ENCODE peak calls at places on chromosome 14, in six cellular contexts. One of them, this sample, is unnamed.

GRCh38 chr14:92759679-92760523 is 11.5 kb upstream of the LGMN start:
- DNase-seq in endothelial cell of umbilical vein: no peak
- DNase-seq in G401: no peak
- DNase-seq in COLO829: no peak
- DNase-seq in EH: no peak
- DNase-seq in H9: no peak
- DNase-seq in this sample: no peak

GRCh38 chr14:31961881-31962280 is 115.2 kb upstream of the ARHGAP5 start:
- DNase-seq in endothelial cell of umbilical vein: no peak
- DNase-seq in G401: no peak
- DNase-seq in COLO829: no peak
- DNase-seq in EH: no peak
- DNase-seq in H9: no peak
- DNase-seq in this sample: no peak

GRCh38 chr14:52663850-52664249 is 31.5 kb downstream of the ERO1A start:
- DNase-seq in endothelial cell of umbilical vein: no peak
- DNase-seq in G401: no peak
- DNase-seq in COLO829: no peak
- DNase-seq in EH: no peak
- DNase-seq in H9: no peak
- DNase-seq in this sample: no peak

GRCh38 chr14:100822007-100822406 is 3.9 kb upstream of the MEG3 start:
- DNase-seq in endothelial cell of umbilical vein: no peak
- DNase-seq in G401: no peak
- DNase-seq in COLO829: no peak
- DNase-seq in EH: no peak
- DNase-seq in H9: no peak
- DNase-seq in this sample: no peak

GRCh38 chr14:68274722-68275121 is 455.1 kb downstream of the RAD51B start:
- DNase-seq in endothelial cell of umbilical vein: no peak
- DNase-seq in G401: no peak
- DNase-seq in COLO829: no peak
- DNase-seq in EH: no peak
- DNase-seq in H9: no peak
- DNase-seq in this sample: no peak

GRCh38 chr14:61160798-61161197 is 120.3 kb downstream of the TMEM30B start:
- DNase-seq in endothelial cell of umbilical vein: no peak
- DNase-seq in G401: no peak
- DNase-seq in COLO829: no peak
- DNase-seq in EH: no peak
- DNase-seq in H9: no peak
- DNase-seq in this sample: no peak

GRCh38 chr14:72644038-72644437 is 249.9 kb downstream of the DPF3 start:
- DNase-seq in endothelial cell of umbilical vein: no peak
- DNase-seq in G401: peak
- DNase-seq in COLO829: no peak
- DNase-seq in EH: no peak
- DNase-seq in H9: no peak
- DNase-seq in this sample: peak

GRCh38 chr14:68451676-68452387 is 341.0 kb downstream of the ZFP36L1 start:
- DNase-seq in endothelial cell of umbilical vein: no peak
- DNase-seq in G401: no peak
- DNase-seq in COLO829: no peak
- DNase-seq in EH: no peak
- DNase-seq in H9: no peak
- DNase-seq in this sample: no peak

GRCh38 chr14:105195533-105196227 is 14.6 kb upstream of the NUDT14 start:
- DNase-seq in endothelial cell of umbilical vein: peak
- DNase-seq in G401: no peak
- DNase-seq in COLO829: no peak
- DNase-seq in EH: no peak
- DNase-seq in H9: no peak
- DNase-seq in this sample: no peak

GRCh38 chr14:30034049-30034635 is 106.5 kb upstream of the PRKD1 start:
- DNase-seq in endothelial cell of umbilical vein: no peak
- DNase-seq in G401: no peak
- DNase-seq in COLO829: no peak
- DNase-seq in EH: peak
- DNase-seq in H9: peak
- DNase-seq in this sample: no peak

This sample was measured in cerebellum.